ENCODE peak calls at places on chromosomes 1 and 21, in seven cellular contexts. One of them, this sample, is unnamed.

GRCh38 chr1:112506731-112507130 is 2.0 kb upstream of the WNT2B start:
- DNase-seq in fibroblast of mammary gland: no peak
- DNase-seq in spleen: no peak
- DNase-seq in choroid plexus epithelial cell: no peak
- DNase-seq in body of pancreas: no peak
- DNase-seq in GM12865: no peak
- DNase-seq in lower leg skin: no peak
- DNase-seq in this sample: no peak

GRCh38 chr1:245234217-245235120 is 79.7 kb downstream of the KIF26B start:
- DNase-seq in fibroblast of mammary gland: no peak
- DNase-seq in spleen: no peak
- DNase-seq in choroid plexus epithelial cell: peak
- DNase-seq in body of pancreas: peak
- DNase-seq in GM12865: no peak
- DNase-seq in lower leg skin: peak
- DNase-seq in this sample: no peak

GRCh38 chr1:188706742-188707141 is 1770.9 kb downstream of the BRINP3 start:
- DNase-seq in fibroblast of mammary gland: no peak
- DNase-seq in spleen: no peak
- DNase-seq in choroid plexus epithelial cell: peak
- DNase-seq in body of pancreas: no peak
- DNase-seq in GM12865: no peak
- DNase-seq in lower leg skin: no peak
- DNase-seq in this sample: no peak

GRCh38 chr1:182569939-182570610 is 19.0 kb downstream of the RNASEL start:
- DNase-seq in fibroblast of mammary gland: no peak
- DNase-seq in spleen: no peak
- DNase-seq in choroid plexus epithelial cell: no peak
- DNase-seq in body of pancreas: no peak
- DNase-seq in GM12865: no peak
- DNase-seq in lower leg skin: no peak
- DNase-seq in this sample: no peak

GRCh38 chr1:179178965-179179364 is 50.5 kb downstream of the ABL2 start:
- DNase-seq in fibroblast of mammary gland: peak
- DNase-seq in spleen: no peak
- DNase-seq in choroid plexus epithelial cell: peak
- DNase-seq in body of pancreas: no peak
- DNase-seq in GM12865: no peak
- DNase-seq in lower leg skin: no peak
- DNase-seq in this sample: no peak

GRCh38 chr1:173195596-173196088 is 11.5 kb downstream of the TNFSF4 start:
- DNase-seq in fibroblast of mammary gland: no peak
- DNase-seq in spleen: peak
- DNase-seq in choroid plexus epithelial cell: no peak
- DNase-seq in body of pancreas: no peak
- DNase-seq in GM12865: peak
- DNase-seq in lower leg skin: no peak
- DNase-seq in this sample: no peak

GRCh38 chr1:81998165-81998564 is 197.4 kb downstream of the ADGRL2 start:
- DNase-seq in fibroblast of mammary gland: peak
- DNase-seq in spleen: no peak
- DNase-seq in choroid plexus epithelial cell: peak
- DNase-seq in body of pancreas: no peak
- DNase-seq in GM12865: no peak
- DNase-seq in lower leg skin: no peak
- DNase-seq in this sample: no peak

GRCh38 chr1:209349372-209350324 is 233.9 kb upstream of the CAMK1G start:
- DNase-seq in fibroblast of mammary gland: peak
- DNase-seq in spleen: no peak
- DNase-seq in choroid plexus epithelial cell: peak
- DNase-seq in body of pancreas: no peak
- DNase-seq in GM12865: no peak
- DNase-seq in lower leg skin: no peak
- DNase-seq in this sample: no peak

GRCh38 chr1:109610609-109611307 is 8.7 kb downstream of the GNAT2 start:
- DNase-seq in fibroblast of mammary gland: no peak
- DNase-seq in spleen: no peak
- DNase-seq in choroid plexus epithelial cell: peak
- DNase-seq in body of pancreas: no peak
- DNase-seq in GM12865: no peak
- DNase-seq in lower leg skin: no peak
- DNase-seq in this sample: no peak

GRCh38 chr1:200977071-200977754 is 46.3 kb downstream of the KIF21B start:
- DNase-seq in fibroblast of mammary gland: no peak
- DNase-seq in spleen: no peak
- DNase-seq in choroid plexus epithelial cell: no peak
- DNase-seq in body of pancreas: no peak
- DNase-seq in GM12865: no peak
- DNase-seq in lower leg skin: no peak
- DNase-seq in this sample: no peak

GRCh38 chr21:41186763-41187536 is 19.0 kb downstream of the BACE2 start:
- DNase-seq in fibroblast of mammary gland: no peak
- DNase-seq in spleen: no peak
- DNase-seq in choroid plexus epithelial cell: no peak
- DNase-seq in body of pancreas: no peak
- DNase-seq in GM12865: no peak
- DNase-seq in lower leg skin: no peak
- DNase-seq in this sample: no peak

GRCh38 chr1:58898739-58899580 is 115.1 kb upstream of the JUN start:
- DNase-seq in fibroblast of mammary gland: no peak
- DNase-seq in spleen: peak
- DNase-seq in choroid plexus epithelial cell: peak
- DNase-seq in body of pancreas: peak
- DNase-seq in GM12865: no peak
- DNase-seq in lower leg skin: no peak
- DNase-seq in this sample: no peak

GRCh38 chr1:56436912-56437403 is 142.4 kb downstream of the PLPP3 start:
- DNase-seq in fibroblast of mammary gland: no peak
- DNase-seq in spleen: no peak
- DNase-seq in choroid plexus epithelial cell: no peak
- DNase-seq in body of pancreas: no peak
- DNase-seq in GM12865: no peak
- DNase-seq in lower leg skin: no peak
- DNase-seq in this sample: no peak

DNA sequence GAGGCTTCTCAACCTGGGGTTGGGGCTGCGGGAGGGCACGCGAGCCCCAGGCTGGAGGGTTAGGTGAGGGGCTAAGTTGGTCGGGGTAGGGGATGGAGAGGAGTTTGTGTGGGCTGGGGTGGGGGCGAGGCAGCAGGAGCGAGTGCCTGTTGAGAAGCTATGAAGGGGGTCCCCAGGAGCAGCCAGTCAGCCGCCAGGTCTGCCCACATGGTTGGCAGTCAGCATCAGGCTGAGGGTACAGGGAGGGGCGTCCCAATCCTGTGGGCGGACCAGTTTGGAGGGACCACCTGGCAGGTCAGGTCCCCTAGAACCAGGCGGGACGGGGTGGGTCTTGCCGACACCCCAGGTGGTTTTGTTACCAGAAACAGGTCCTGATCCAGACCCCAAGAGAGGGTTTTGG is 400 bp upstream of the TRIM17 start:
- DNase-seq in fibroblast of mammary gland: no peak
- DNase-seq in spleen: peak
- DNase-seq in choroid plexus epithelial cell: no peak
- DNase-seq in body of pancreas: no peak
- DNase-seq in GM12865: no peak
- DNase-seq in lower leg skin: no peak
- DNase-seq in this sample: no peak
- H3K4me3 ChIP-seq in fibroblast of mammary gland: no peak
- H3K4me3 ChIP-seq in spleen: peak
- H3K4me3 ChIP-seq in choroid plexus epithelial cell: no peak
- H3K4me3 ChIP-seq in body of pancreas: no peak
- H3K4me3 ChIP-seq in GM12865: no peak
- H3K4me3 ChIP-seq in lower leg skin: no peak
- H3K4me3 ChIP-seq in this sample: no peak

GRCh38 chr1:920506-920905 is 3.2 kb upstream of the SAMD11 start:
- DNase-seq in fibroblast of mammary gland: no peak
- DNase-seq in spleen: no peak
- DNase-seq in choroid plexus epithelial cell: no peak
- DNase-seq in body of pancreas: no peak
- DNase-seq in GM12865: no peak
- DNase-seq in lower leg skin: no peak
- DNase-seq in this sample: no peak

GRCh38 chr1:918353-918752 is 5.4 kb upstream of the SAMD11 start:
- DNase-seq in fibroblast of mammary gland: no peak
- DNase-seq in spleen: no peak
- DNase-seq in choroid plexus epithelial cell: no peak
- DNase-seq in body of pancreas: peak
- DNase-seq in GM12865: no peak
- DNase-seq in lower leg skin: no peak
- DNase-seq in this sample: no peak

GRCh38 chr1:920008-920407 is 3.7 kb upstream of the SAMD11 start:
- DNase-seq in fibroblast of mammary gland: no peak
- DNase-seq in spleen: no peak
- DNase-seq in choroid plexus epithelial cell: no peak
- DNase-seq in body of pancreas: peak
- DNase-seq in GM12865: no peak
- DNase-seq in lower leg skin: no peak
- DNase-seq in this sample: no peak

GRCh38 chr1:918843-919242 is 4.9 kb upstream of the SAMD11 start:
- DNase-seq in fibroblast of mammary gland: no peak
- DNase-seq in spleen: no peak
- DNase-seq in choroid plexus epithelial cell: no peak
- DNase-seq in body of pancreas: no peak
- DNase-seq in GM12865: no peak
- DNase-seq in lower leg skin: no peak
- DNase-seq in this sample: no peak

DNA sequence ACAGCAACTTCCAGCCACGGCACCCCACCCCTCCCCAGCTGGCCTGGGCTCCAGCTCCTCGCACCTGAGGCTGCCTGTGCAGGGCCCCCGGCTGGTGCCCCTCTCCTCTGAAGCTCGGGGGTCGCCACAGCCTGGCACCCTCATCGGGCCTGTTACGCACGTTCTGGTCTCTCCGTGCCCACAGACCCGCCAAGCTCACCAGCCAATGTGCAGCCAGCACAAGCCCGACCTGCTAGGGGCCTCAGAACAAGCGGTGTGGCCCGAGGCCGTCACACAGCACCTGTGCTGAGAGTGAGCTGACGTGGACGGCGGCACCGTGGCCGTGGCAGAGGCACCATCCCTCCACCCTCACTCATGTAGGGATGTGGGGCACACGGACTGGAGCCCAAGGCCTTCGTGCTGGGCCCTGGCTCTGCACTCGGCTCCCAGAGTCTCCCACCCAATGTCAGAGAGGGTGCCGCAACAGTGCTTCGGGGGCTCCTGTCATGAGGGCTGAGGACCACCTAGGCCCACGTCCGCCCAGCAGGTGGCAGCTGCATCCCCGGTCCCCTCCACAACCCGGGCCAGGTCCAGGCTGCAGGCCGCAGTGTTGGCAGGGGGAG is 4.4 kb upstream of the SAMD11 start:
- DNase-seq in fibroblast of mammary gland: no peak
- DNase-seq in spleen: no peak
- DNase-seq in choroid plexus epithelial cell: no peak
- DNase-seq in body of pancreas: peak
- DNase-seq in GM12865: no peak
- DNase-seq in lower leg skin: no peak
- DNase-seq in this sample: no peak
- TF ChIP-seq CTCF in fibroblast of mammary gland: no peak
- TF ChIP-seq CTCF in spleen: no peak
- TF ChIP-seq CTCF in choroid plexus epithelial cell: no peak
- TF ChIP-seq CTCF in body of pancreas: no peak
- TF ChIP-seq CTCF in GM12865: no peak
- TF ChIP-seq CTCF in lower leg skin: no peak
- TF ChIP-seq CTCF in this sample: no peak

DNA sequence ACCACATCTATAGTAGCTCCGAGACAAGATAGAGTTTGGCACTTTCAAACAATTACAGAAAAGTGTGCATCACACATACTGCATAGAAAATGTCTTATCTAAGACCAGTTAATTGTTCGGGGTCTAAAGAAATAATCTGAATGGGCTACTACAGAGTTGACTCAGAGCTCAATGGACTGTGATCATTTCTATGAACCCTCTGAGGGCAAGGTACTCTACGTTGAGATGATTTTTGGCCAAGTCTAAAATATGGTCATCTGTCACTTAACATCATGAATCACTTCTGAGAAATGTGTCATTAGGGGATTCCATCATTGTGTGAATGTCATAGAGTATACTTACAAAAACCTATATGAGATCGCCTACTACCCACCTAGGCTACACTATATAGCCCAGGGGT is 123.5 kb downstream of the SLC44A5 start:
- DNase-seq in fibroblast of mammary gland: no peak
- DNase-seq in spleen: no peak
- DNase-seq in choroid plexus epithelial cell: no peak
- DNase-seq in body of pancreas: no peak
- DNase-seq in GM12865: no peak
- DNase-seq in lower leg skin: no peak
- DNase-seq in this sample: no peak
- H3K4me3 ChIP-seq in fibroblast of mammary gland: no peak
- H3K4me3 ChIP-seq in spleen: no peak
- H3K4me3 ChIP-seq in choroid plexus epithelial cell: no peak
- H3K4me3 ChIP-seq in body of pancreas: no peak
- H3K4me3 ChIP-seq in GM12865: no peak
- H3K4me3 ChIP-seq in lower leg skin: no peak
- H3K4me3 ChIP-seq in this sample: no peak

DNA sequence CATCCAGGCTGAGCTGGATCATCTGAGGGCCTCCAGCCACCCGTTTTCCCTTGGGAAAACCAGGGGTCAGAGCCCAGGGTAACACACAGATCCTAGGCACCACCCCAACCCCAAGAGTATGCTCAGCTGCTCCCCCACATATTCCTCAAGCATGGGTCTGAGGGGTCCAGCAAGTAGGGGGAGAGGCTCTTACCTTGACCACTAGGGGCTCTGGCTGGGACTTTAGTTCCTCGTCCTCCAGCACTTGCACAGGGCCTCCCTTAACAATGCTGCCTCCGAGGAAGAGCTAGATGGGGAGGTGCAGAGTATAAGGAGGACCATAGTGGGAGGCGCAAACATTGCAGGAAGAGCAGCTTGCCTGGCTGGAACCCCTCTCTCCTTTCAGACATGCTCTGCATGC is 7.5 kb downstream of the SELENBP1 start:
- DNase-seq in fibroblast of mammary gland: no peak
- DNase-seq in spleen: peak
- DNase-seq in choroid plexus epithelial cell: no peak
- DNase-seq in body of pancreas: no peak
- DNase-seq in GM12865: no peak
- DNase-seq in lower leg skin: no peak
- DNase-seq in this sample: no peak
- TF ChIP-seq CTCF in fibroblast of mammary gland: no peak
- TF ChIP-seq CTCF in spleen: no peak
- TF ChIP-seq CTCF in choroid plexus epithelial cell: no peak
- TF ChIP-seq CTCF in body of pancreas: no peak
- TF ChIP-seq CTCF in GM12865: peak
- TF ChIP-seq CTCF in lower leg skin: no peak
- TF ChIP-seq CTCF in this sample: no peak

GRCh38 chr1:107451735-107452134 is 310.9 kb downstream of the NTNG1 start:
- DNase-seq in fibroblast of mammary gland: no peak
- DNase-seq in spleen: no peak
- DNase-seq in choroid plexus epithelial cell: no peak
- DNase-seq in body of pancreas: no peak
- DNase-seq in GM12865: peak
- DNase-seq in lower leg skin: no peak
- DNase-seq in this sample: no peak
- H3K4me3 ChIP-seq in fibroblast of mammary gland: no peak
- H3K4me3 ChIP-seq in spleen: no peak
- H3K4me3 ChIP-seq in choroid plexus epithelial cell: no peak
- H3K4me3 ChIP-seq in body of pancreas: no peak
- H3K4me3 ChIP-seq in GM12865: peak
- H3K4me3 ChIP-seq in lower leg skin: no peak
- H3K4me3 ChIP-seq in this sample: no peak

This sample was measured in AG09309.